ENCODE peak calls at places on chromosomes 6 and 20, in nine cellular contexts. One of them, this sample, is unnamed.
A peak's percentile ranks its signal among the peaks of the same experiment; 100 is the strongest.

GRCh38 chr20:14336667-14337066 is 745 bp downstream of the FLRT3 start:
- DNase-seq in stomach: no peak
- DNase-seq in fibroblast of lung: peak; percentile 37
- DNase-seq in GM12878: no peak
- DNase-seq in GM23338: peak; percentile 12
- DNase-seq in right atrium auricular region: no peak
- DNase-seq in astrocyte: peak; percentile 3
- DNase-seq in NT2/D1: no peak
- DNase-seq in heart left ventricle: no peak
- DNase-seq in this sample: no peak

GRCh38 chr20:52268184-52268583 is 76.6 kb upstream of the ZFP64 start:
- DNase-seq in GM23338: no peak
- DNase-seq in stomach: no peak
- DNase-seq in right atrium auricular region: no peak
- DNase-seq in heart left ventricle: no peak
- DNase-seq in astrocyte: peak; percentile 66
- DNase-seq in NT2/D1: no peak
- DNase-seq in GM12878: no peak
- DNase-seq in fibroblast of lung: peak; percentile 77
- DNase-seq in this sample: no peak

GRCh38 chr6:169292340-169293124 is 38.9 kb upstream of the THBS2 start:
- DNase-seq in NT2/D1: no peak
- DNase-seq in GM23338: no peak
- DNase-seq in fibroblast of lung: peak; percentile 94
- DNase-seq in astrocyte: peak; percentile 91
- DNase-seq in stomach: no peak
- DNase-seq in right atrium auricular region: no peak
- DNase-seq in GM12878: no peak
- DNase-seq in heart left ventricle: no peak
- DNase-seq in this sample: no peak

GRCh38 chr6:56582246-56582645 is 60.4 kb downstream of the DST start:
- DNase-seq in right atrium auricular region: no peak
- DNase-seq in GM23338: no peak
- DNase-seq in GM12878: no peak
- DNase-seq in stomach: no peak
- DNase-seq in astrocyte: no peak
- DNase-seq in NT2/D1: no peak
- DNase-seq in fibroblast of lung: no peak
- DNase-seq in heart left ventricle: no peak
- DNase-seq in this sample: no peak

GRCh38 chr6:81194374-81194773 is 558.1 kb downstream of the TENT5A start:
- DNase-seq in GM23338: no peak
- DNase-seq in heart left ventricle: no peak
- DNase-seq in stomach: no peak
- DNase-seq in fibroblast of lung: no peak
- DNase-seq in astrocyte: no peak
- DNase-seq in GM12878: no peak
- DNase-seq in NT2/D1: no peak
- DNase-seq in right atrium auricular region: no peak
- DNase-seq in this sample: no peak

GRCh38 chr6:116405147-116405546 is 34.4 kb downstream of the DSE start:
- DNase-seq in heart left ventricle: no peak
- DNase-seq in stomach: no peak
- DNase-seq in NT2/D1: no peak
- DNase-seq in GM12878: peak; percentile 82
- DNase-seq in astrocyte: peak; percentile 53
- DNase-seq in right atrium auricular region: no peak
- DNase-seq in fibroblast of lung: peak; percentile 72
- DNase-seq in GM23338: peak; percentile 42
- DNase-seq in this sample: no peak

GRCh38 chr6:113630365-113630737 is 226.8 kb upstream of the MARCKS start:
- DNase-seq in NT2/D1: no peak
- DNase-seq in GM12878: no peak
- DNase-seq in right atrium auricular region: no peak
- DNase-seq in fibroblast of lung: peak; percentile 81
- DNase-seq in stomach: no peak
- DNase-seq in GM23338: no peak
- DNase-seq in heart left ventricle: no peak
- DNase-seq in astrocyte: no peak
- DNase-seq in this sample: no peak

GRCh38 chr20:49810491-49811190 is 2.0 kb upstream of the SLC9A8 start:
- DNase-seq in stomach: no peak
- DNase-seq in heart left ventricle: no peak
- DNase-seq in NT2/D1: no peak
- DNase-seq in GM23338: no peak
- DNase-seq in fibroblast of lung: no peak
- DNase-seq in astrocyte: no peak
- DNase-seq in right atrium auricular region: no peak
- DNase-seq in GM12878: no peak
- DNase-seq in this sample: no peak

GRCh38 chr20:41364967-41365765 is 1.5 kb downstream of the EMILIN3 start:
- DNase-seq in heart left ventricle: no peak
- DNase-seq in GM23338: no peak
- DNase-seq in NT2/D1: no peak
- DNase-seq in astrocyte: no peak
- DNase-seq in stomach: no peak
- DNase-seq in right atrium auricular region: no peak
- DNase-seq in GM12878: no peak
- DNase-seq in fibroblast of lung: no peak
- DNase-seq in this sample: no peak

GRCh38 chr6:69668916-69669315 is 127.9 kb downstream of the LMBRD1 start:
- DNase-seq in astrocyte: no peak
- DNase-seq in NT2/D1: no peak
- DNase-seq in GM12878: no peak
- DNase-seq in right atrium auricular region: no peak
- DNase-seq in stomach: no peak
- DNase-seq in heart left ventricle: no peak
- DNase-seq in GM23338: no peak
- DNase-seq in fibroblast of lung: no peak
- DNase-seq in this sample: no peak

GRCh38 chr6:139369568-139370046 is 4.8 kb downstream of the CITED2 start:
- DNase-seq in stomach: no peak
- DNase-seq in GM23338: peak; percentile 74
- DNase-seq in heart left ventricle: no peak
- DNase-seq in NT2/D1: no peak
- DNase-seq in GM12878: no peak
- DNase-seq in right atrium auricular region: no peak
- DNase-seq in fibroblast of lung: peak; percentile 86
- DNase-seq in astrocyte: peak; percentile 63
- DNase-seq in this sample: no peak

GRCh38 chr20:20219016-20219415 is 148.9 kb upstream of the INSM1 start:
- DNase-seq in GM23338: no peak
- DNase-seq in fibroblast of lung: no peak
- DNase-seq in stomach: no peak
- DNase-seq in astrocyte: no peak
- DNase-seq in heart left ventricle: no peak
- DNase-seq in right atrium auricular region: no peak
- DNase-seq in GM12878: no peak
- DNase-seq in NT2/D1: no peak
- DNase-seq in this sample: no peak

GRCh38 chr6:53770690-53771320 is 24.0 kb upstream of the LRRC1 start:
- DNase-seq in astrocyte: peak; percentile 57
- DNase-seq in GM12878: no peak
- DNase-seq in right atrium auricular region: no peak
- DNase-seq in fibroblast of lung: no peak
- DNase-seq in stomach: no peak
- DNase-seq in heart left ventricle: no peak
- DNase-seq in NT2/D1: no peak
- DNase-seq in GM23338: no peak
- DNase-seq in this sample: no peak

GRCh38 chr6:136318676-136319075 is 29.0 kb upstream of the BCLAF1 start:
- DNase-seq in GM12878: no peak
- DNase-seq in GM23338: no peak
- DNase-seq in stomach: no peak
- DNase-seq in fibroblast of lung: no peak
- DNase-seq in heart left ventricle: no peak
- DNase-seq in NT2/D1: no peak
- DNase-seq in astrocyte: no peak
- DNase-seq in right atrium auricular region: no peak
- DNase-seq in this sample: no peak

GRCh38 chr20:23069073-23069472 is 17.1 kb downstream of the CD93 start:
- DNase-seq in fibroblast of lung: no peak
- DNase-seq in stomach: no peak
- DNase-seq in GM12878: no peak
- DNase-seq in heart left ventricle: no peak
- DNase-seq in NT2/D1: no peak
- DNase-seq in right atrium auricular region: no peak
- DNase-seq in astrocyte: no peak
- DNase-seq in GM23338: no peak
- DNase-seq in this sample: no peak

GRCh38 chr20:34704177-34705007 is at the start of gene TP53INP2:
- DNase-seq in GM23338: peak; percentile 96
- DNase-seq in stomach: peak; percentile 96
- DNase-seq in heart left ventricle: peak; percentile 96
- DNase-seq in GM12878: no peak
- DNase-seq in NT2/D1: peak; percentile 74
- DNase-seq in fibroblast of lung: peak; percentile 94
- DNase-seq in right atrium auricular region: peak; percentile 97
- DNase-seq in astrocyte: peak; percentile 85
- DNase-seq in this sample: peak; percentile 96

GRCh38 chr20:34703573-34704176 is 469 bp upstream of the TP53INP2 start:
- DNase-seq in GM12878: no peak
- DNase-seq in NT2/D1: no peak
- DNase-seq in GM23338: peak; percentile 55
- DNase-seq in heart left ventricle: peak; percentile 29
- DNase-seq in fibroblast of lung: peak; percentile 18
- DNase-seq in stomach: peak; percentile 55
- DNase-seq in astrocyte: peak; percentile 14
- DNase-seq in right atrium auricular region: no peak
- DNase-seq in this sample: peak; percentile 69

GRCh38 chr20:34705008-34705382 is 851 bp downstream of the TP53INP2 start:
- DNase-seq in astrocyte: no peak
- DNase-seq in stomach: no peak
- DNase-seq in heart left ventricle: no peak
- DNase-seq in fibroblast of lung: no peak
- DNase-seq in right atrium auricular region: no peak
- DNase-seq in GM12878: no peak
- DNase-seq in NT2/D1: no peak
- DNase-seq in GM23338: no peak
- DNase-seq in this sample: no peak

GRCh38 chr20:34701405-34702085 is 2.6 kb upstream of the TP53INP2 start:
- DNase-seq in GM12878: no peak
- DNase-seq in GM23338: no peak
- DNase-seq in NT2/D1: no peak
- DNase-seq in astrocyte: no peak
- DNase-seq in fibroblast of lung: no peak
- DNase-seq in right atrium auricular region: no peak
- DNase-seq in heart left ventricle: no peak
- DNase-seq in stomach: no peak
- DNase-seq in this sample: no peak

DNA sequence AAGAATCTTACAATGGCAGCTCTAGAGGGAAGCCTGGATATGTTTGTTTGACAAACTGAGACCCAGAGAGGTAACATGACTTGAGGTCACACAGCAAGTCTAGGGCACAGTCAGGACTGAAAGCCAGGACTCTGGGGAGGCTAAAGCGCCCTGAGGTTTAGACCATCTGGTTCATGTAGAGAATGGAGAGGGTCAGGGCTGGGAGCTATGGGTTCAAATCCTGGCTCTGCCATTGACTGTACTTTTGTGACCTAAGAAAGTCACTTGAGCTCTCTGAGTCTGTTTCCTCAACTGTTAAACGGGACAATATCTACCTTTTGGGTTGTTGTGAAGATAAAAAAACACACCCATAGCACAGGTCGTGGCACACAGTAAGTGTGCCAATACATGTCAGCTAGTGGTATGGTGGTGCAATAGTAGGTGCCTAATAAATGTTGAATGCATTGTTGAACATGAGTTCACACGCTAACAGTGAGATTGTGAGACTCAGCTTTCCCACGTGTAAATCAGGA is 1.0 kb upstream of the TP53INP2 start:
- DNase-seq in right atrium auricular region: no peak
- DNase-seq in stomach: no peak
- DNase-seq in GM12878: no peak
- DNase-seq in GM23338: no peak
- DNase-seq in fibroblast of lung: no peak
- DNase-seq in astrocyte: no peak
- DNase-seq in heart left ventricle: no peak
- DNase-seq in NT2/D1: no peak
- DNase-seq in this sample: no peak
- H3K4me3 ChIP-seq in right atrium auricular region: peak overlapping the region; percentile 96
- H3K4me3 ChIP-seq in stomach: peak overlapping the region; percentile 96
- H3K4me3 ChIP-seq in GM12878: peak overlapping the region; percentile 96
- H3K4me3 ChIP-seq in GM23338: peak overlapping the region; percentile 97
- H3K4me3 ChIP-seq in fibroblast of lung: peak overlapping the region; percentile 89
- H3K4me3 ChIP-seq in astrocyte: peak overlapping the region; percentile 85
- H3K4me3 ChIP-seq in heart left ventricle: peak overlapping the region; percentile 87
- H3K4me3 ChIP-seq in NT2/D1: peak overlapping the region; percentile 76
- H3K4me3 ChIP-seq in this sample: no peak overlapping the region

GRCh38 chr20:62351469-62352401 is 15.4 kb downstream of the LAMA5 start:
- DNase-seq in GM23338: no peak
- DNase-seq in fibroblast of lung: no peak
- DNase-seq in GM12878: no peak
- DNase-seq in astrocyte: no peak
- DNase-seq in NT2/D1: no peak
- DNase-seq in stomach: no peak
- DNase-seq in heart left ventricle: no peak
- DNase-seq in right atrium auricular region: no peak
- DNase-seq in this sample: no peak
- H3K4me1 ChIP-seq in GM23338: peaks cover 22% of the 10 kb centered on the region
- H3K4me1 ChIP-seq in fibroblast of lung: peaks cover 16% of the 10 kb centered on the region
- H3K4me1 ChIP-seq in GM12878: no peaks in the 10 kb centered on the region
- H3K4me1 ChIP-seq in astrocyte: peaks cover 27% of the 10 kb centered on the region
- H3K4me1 ChIP-seq in NT2/D1: peaks cover 26% of the 10 kb centered on the region
- H3K4me1 ChIP-seq in stomach: peaks cover 34% of the 10 kb centered on the region
- H3K4me1 ChIP-seq in heart left ventricle: peaks cover 45% of the 10 kb centered on the region
- H3K4me1 ChIP-seq in right atrium auricular region: no peaks in the 10 kb centered on the region
- H3K4me1 ChIP-seq in this sample: peaks cover 13% of the 10 kb centered on the region

GRCh38 chr6:25121186-25121585 is 158.0 kb upstream of the CARMIL1 start:
- DNase-seq in fibroblast of lung: no peak
- DNase-seq in GM23338: no peak
- DNase-seq in GM12878: no peak
- DNase-seq in astrocyte: no peak
- DNase-seq in right atrium auricular region: no peak
- DNase-seq in NT2/D1: no peak
- DNase-seq in heart left ventricle: no peak
- DNase-seq in stomach: no peak
- DNase-seq in this sample: no peak
- H3K4me3 ChIP-seq in fibroblast of lung: no peak overlapping the region
- H3K4me3 ChIP-seq in GM23338: no peak overlapping the region
- H3K4me3 ChIP-seq in GM12878: no peak overlapping the region
- H3K4me3 ChIP-seq in astrocyte: no peak overlapping the region
- H3K4me3 ChIP-seq in right atrium auricular region: no peak overlapping the region
- H3K4me3 ChIP-seq in NT2/D1: no peak overlapping the region
- H3K4me3 ChIP-seq in heart left ventricle: no peak overlapping the region
- H3K4me3 ChIP-seq in stomach: no peak overlapping the region
- H3K4me3 ChIP-seq in this sample: no peak overlapping the region

DNA sequence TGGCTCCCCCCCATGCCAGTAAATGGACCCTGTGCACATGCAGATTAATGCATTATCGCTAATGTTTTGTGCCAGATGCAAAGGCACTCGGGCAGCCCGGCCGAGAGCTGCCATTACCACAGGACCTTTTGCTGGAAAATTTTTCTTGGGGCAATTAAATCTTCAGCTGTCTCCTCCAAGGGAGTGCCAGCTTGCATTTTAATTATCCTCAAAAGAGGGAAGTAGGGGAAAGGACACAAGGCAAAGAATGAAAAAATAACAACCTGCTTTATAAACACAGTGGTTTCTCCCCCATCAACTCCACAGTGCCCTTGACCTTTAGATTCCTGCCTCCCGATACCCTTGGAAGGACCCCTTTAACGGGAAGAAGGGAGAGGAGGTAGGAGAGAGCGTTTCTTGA is 48.2 kb downstream of the PDYN start:
- DNase-seq in right atrium auricular region: no peak
- DNase-seq in fibroblast of lung: no peak
- DNase-seq in GM23338: no peak
- DNase-seq in stomach: no peak
- DNase-seq in heart left ventricle: no peak
- DNase-seq in NT2/D1: no peak
- DNase-seq in astrocyte: no peak
- DNase-seq in GM12878: no peak
- DNase-seq in this sample: no peak
- H3K4me1 ChIP-seq in right atrium auricular region: no peaks in the 10 kb centered on the region
- H3K4me1 ChIP-seq in fibroblast of lung: no peaks in the 10 kb centered on the region
- H3K4me1 ChIP-seq in GM23338: peaks cover 35% of the 10 kb centered on the region
- H3K4me1 ChIP-seq in stomach: peaks cover 10% of the 10 kb centered on the region
- H3K4me1 ChIP-seq in heart left ventricle: peaks cover 26% of the 10 kb centered on the region
- H3K4me1 ChIP-seq in NT2/D1: peaks cover 3% of the 10 kb centered on the region
- H3K4me1 ChIP-seq in astrocyte: peaks cover 4% of the 10 kb centered on the region
- H3K4me1 ChIP-seq in GM12878: no peaks in the 10 kb centered on the region
- H3K4me1 ChIP-seq in this sample: peaks cover 9% of the 10 kb centered on the region

This sample was measured in mucosa of descending colon.